ENCODE peak calls at places on chromosomes 11 and 22, in nine cellular contexts. D, C, V, M, U, Z, J, B and S are unnamed samples.

GRCh38 chr22:25928038-25928437 is 186.1 kb downstream of the MYO18B start:
- DNase-seq in D (no peak), C (no peak), V (no peak), M (no peak), U (peak), Z (no peak), J (no peak), B (no peak), S (no peak)

GRCh38 chr11:43681543-43681942 is 1.0 kb downstream of the HSD17B12 start:
- DNase-seq in D (peak), C (no peak), V (peak), M (peak), U (no peak), Z (no peak), J (no peak), B (no peak), S (no peak)

GRCh38 chr11:34659096-34659733 is 38.3 kb downstream of the EHF start:
- DNase-seq in D (no peak), C (no peak), V (no peak), M (no peak), U (no peak), Z (no peak), J (no peak), B (no peak), S (no peak)

GRCh38 chr11:118434553-118435232 is 1.6 kb upstream of the KMT2A start:
- DNase-seq in D (peak), C (no peak), V (no peak), M (peak), U (peak), Z (no peak), J (peak), B (peak), S (peak)

GRCh38 chr11:110858556-110858921 is 146.3 kb upstream of the ARHGAP20 start:
- DNase-seq in D (peak), C (no peak), V (no peak), M (peak), U (peak), Z (no peak), J (peak), B (no peak), S (no peak)

GRCh38 chr11:72430743-72431570 is 3.4 kb downstream of the CLPB start:
- DNase-seq in D (peak), C (peak), V (no peak), M (peak), U (peak), Z (no peak), J (no peak), B (peak), S (no peak)

GRCh38 chr11:70894566-70894965 is 357.8 kb downstream of the SHANK2 start:
- DNase-seq in D (no peak), C (no peak), V (no peak), M (no peak), U (no peak), Z (no peak), J (no peak), B (no peak), S (no peak)

GRCh38 chr22:50305393-50305657 is 2.1 kb downstream of the PLXNB2 start:
- DNase-seq in D (no peak), C (no peak), V (no peak), M (no peak), U (no peak), Z (no peak), J (no peak), B (no peak), S (no peak)

GRCh38 chr22:23912293-23912903 is 18.2 kb downstream of the MIF start:
- DNase-seq in D (no peak), C (no peak), V (no peak), M (no peak), U (peak), Z (no peak), J (no peak), B (no peak), S (no peak)

GRCh38 chr22:34976474-34976873 is 89.5 kb upstream of the ISX start:
- DNase-seq in D (no peak), C (no peak), V (no peak), M (no peak), U (no peak), Z (no peak), J (no peak), B (no peak), S (no peak)

GRCh38 chr11:128806496-128807261 is 60.4 kb downstream of the KCNJ1 start:
- DNase-seq in D (no peak), C (no peak), V (no peak), M (no peak), U (no peak), Z (no peak), J (no peak), B (no peak), S (no peak)

GRCh38 chr11:107856981-107857517 is 1.5 kb downstream of the SLC35F2 start:
- DNase-seq in D (peak), C (no peak), V (no peak), M (no peak), U (peak), Z (no peak), J (no peak), B (no peak), S (no peak)

GRCh38 chr22:32699686-32700085 is 101.8 kb upstream of the TIMP3 start:
- DNase-seq in D (no peak), C (no peak), V (no peak), M (no peak), U (no peak), Z (no peak), J (no peak), B (no peak), S (no peak)

GRCh38 chr11:112795896-112796686 is 165.1 kb upstream of the NCAM1 start:
- DNase-seq in D (no peak), C (no peak), V (no peak), M (no peak), U (no peak), Z (peak), J (peak), B (no peak), S (no peak)

GRCh38 chr11:129691154-129691553 is 124.5 kb upstream of the TMEM45B start:
- DNase-seq in D (no peak), C (no peak), V (no peak), M (no peak), U (no peak), Z (no peak), J (no peak), B (no peak), S (no peak)

GRCh38 chr11:20031155-20032001 is 128.9 kb downstream of the DBX1 start:
- DNase-seq in D (peak), C (peak), V (no peak), M (peak), U (no peak), Z (peak), J (no peak), B (peak), S (no peak)

GRCh38 chr11:72378704-72379383 is 55.5 kb downstream of the CLPB start:
- DNase-seq in D (peak), C (no peak), V (no peak), M (peak), U (no peak), Z (no peak), J (peak), B (no peak), S (peak)

GRCh38 chr11:58905141-58905715 is 34.1 kb upstream of the GLYATL1 start:
- DNase-seq in D (peak), C (no peak), V (no peak), M (peak), U (no peak), Z (no peak), J (peak), B (peak), S (no peak)

GRCh38 chr11:66080055-66080817 is 10.2 kb downstream of the PACS1 start:
- DNase-seq in D (peak), C (no peak), V (no peak), M (peak), U (peak), Z (no peak), J (peak), B (no peak), S (peak)
- H3K4me3 ChIP-seq in D (no peak), C (no peak), V (no peak), M (no peak), U (no peak), Z (no peak), J (no peak), B (no peak), S (no peak)

DNA sequence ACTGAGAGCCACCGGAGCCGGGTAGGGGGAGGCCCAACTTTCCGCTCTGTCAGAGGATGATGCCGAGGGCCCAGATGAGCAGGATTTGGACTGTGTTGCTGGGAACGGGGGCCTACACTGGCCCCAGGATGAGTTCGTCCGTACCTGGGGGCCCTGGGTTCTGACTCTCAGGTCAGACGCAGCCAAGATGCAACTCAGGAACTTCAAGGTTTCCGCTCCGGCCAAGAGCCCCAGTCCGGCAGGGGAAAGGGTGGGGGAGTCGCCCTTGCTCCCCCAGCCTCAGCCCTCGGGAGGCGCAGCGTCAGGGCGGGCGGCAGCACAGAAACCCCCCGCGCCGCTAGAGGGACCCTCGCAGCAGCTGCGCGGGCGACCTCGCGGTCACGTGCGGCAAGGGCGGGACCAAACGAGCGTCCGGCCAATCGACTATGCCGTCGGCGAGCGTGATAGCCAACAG is 241 bp upstream of the ARL2 start:
- DNase-seq in D (peak), C (peak), V (peak), M (peak), U (peak), Z (no peak), J (peak), B (peak), S (peak)
- TF ChIP-seq CTCF in D (no peak), C (no peak), V (no peak), M (no peak), U (no peak), Z (peak), J (no peak), B (peak), S (peak)

DNA sequence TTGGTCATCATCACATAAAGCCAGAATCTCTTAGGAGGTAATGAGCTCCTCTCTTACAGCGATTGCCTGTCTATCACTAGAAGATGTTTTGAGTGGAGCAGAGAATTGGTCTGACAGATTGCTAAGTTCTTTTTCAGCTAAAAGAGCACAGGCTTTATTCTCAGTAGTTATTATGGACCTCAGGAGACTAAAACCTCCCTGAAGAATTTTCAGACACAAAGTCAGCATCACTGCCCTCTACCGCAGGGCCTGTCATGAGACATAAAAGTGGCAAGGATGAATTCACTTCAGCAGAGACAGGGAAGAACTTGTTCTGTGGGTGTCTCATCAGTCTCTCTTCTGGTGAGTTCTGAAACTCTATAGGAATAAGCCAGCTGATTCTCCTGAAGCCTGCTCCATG is at the start of gene OR51I2:
- DNase-seq in D (no peak), C (no peak), V (no peak), M (no peak), U (no peak), Z (no peak), J (no peak), B (no peak), S (no peak)
- H3K4me3 ChIP-seq in D (no peak), C (no peak), V (no peak), M (no peak), U (no peak), Z (no peak), J (no peak), B (no peak), S (no peak)

GRCh38 chr11:57332694-57333440 is 2.8 kb downstream of the SSRP1 start:
- DNase-seq in D (no peak), C (no peak), V (no peak), M (no peak), U (no peak), Z (no peak), J (no peak), B (no peak), S (no peak)

GRCh38 chr11:57336111-57336666 is 497 bp upstream of the SSRP1 start:
- DNase-seq in D (no peak), C (no peak), V (no peak), M (no peak), U (no peak), Z (no peak), J (no peak), B (no peak), S (no peak)

GRCh38 chr11:57338152-57338551 is at the start of gene P2RX3:
- DNase-seq in D (no peak), C (no peak), V (no peak), M (no peak), U (no peak), Z (no peak), J (no peak), B (no peak), S (no peak)

GRCh38 chr11:57335023-57335342 is 709 bp downstream of the SSRP1 start:
- DNase-seq in D (no peak), C (no peak), V (no peak), M (no peak), U (no peak), Z (no peak), J (no peak), B (no peak), S (no peak)

GRCh38 chr11:57335343-57336110 is at the start of gene SSRP1:
- DNase-seq in D (peak), C (no peak), V (no peak), M (peak), U (peak), Z (no peak), J (peak), B (peak), S (peak)
- TF ChIP-seq CTCF in D (no peak), C (no peak), V (no peak), M (no peak), U (no peak), Z (no peak), J (no peak), B (peak), S (no peak)

DNA sequence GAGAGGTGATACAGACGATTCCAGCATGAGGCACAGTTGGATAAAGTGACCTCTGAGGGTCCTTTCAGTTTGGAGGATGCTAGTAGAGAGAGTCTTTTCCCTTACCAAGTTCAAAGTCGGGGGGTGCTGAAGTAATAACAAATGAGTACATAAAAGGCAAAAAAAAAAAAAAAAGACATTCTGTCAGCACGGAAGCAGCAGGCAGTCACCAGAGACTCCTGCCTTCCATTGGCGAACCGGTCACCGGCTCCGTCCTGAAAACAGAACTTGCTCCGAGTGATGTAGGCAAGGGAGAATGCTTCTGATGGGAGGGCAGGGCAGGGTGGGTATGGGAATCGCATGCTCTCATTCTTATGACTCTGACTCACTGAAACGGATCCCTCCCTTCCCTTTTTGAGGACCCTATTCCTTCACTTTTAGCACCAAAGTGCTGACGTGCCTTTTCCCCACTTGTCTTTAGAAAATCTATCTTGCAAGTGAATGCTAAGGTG is 65.9 kb downstream of the PRR5L start:
- DNase-seq in D (peak), C (peak), V (no peak), M (peak), U (no peak), Z (peak), J (no peak), B (peak), S (no peak)
- H3K4me3 ChIP-seq in D (peak), C (peak), V (peak), M (peak), U (no peak), Z (no peak), J (no peak), B (no peak), S (no peak)

GRCh38 chr11:102179366-102179765 is 69.1 kb downstream of the YAP1 start:
- DNase-seq in D (no peak), C (no peak), V (no peak), M (no peak), U (no peak), Z (no peak), J (no peak), B (no peak), S (no peak)
- TF ChIP-seq CTCF in D (no peak), C (no peak), V (no peak), M (no peak), U (no peak), Z (no peak), J (no peak), B (no peak), S (no peak)

GRCh38 chr11:1076061-1076665 is 1.5 kb downstream of the MUC2 start:
- DNase-seq in D (no peak), C (no peak), V (no peak), M (no peak), U (no peak), Z (no peak), J (no peak), B (no peak), S (no peak)

GRCh38 chr11:1078191-1078601 is 3.5 kb downstream of the MUC2 start:
- DNase-seq in D (no peak), C (no peak), V (no peak), M (no peak), U (no peak), Z (no peak), J (peak), B (peak), S (no peak)

GRCh38 chr11:1075341-1075911 is 752 bp downstream of the MUC2 start:
- DNase-seq in D (no peak), C (no peak), V (no peak), M (no peak), U (no peak), Z (no peak), J (peak), B (no peak), S (no peak)

GRCh38 chr11:1077417-1078119 is 2.9 kb downstream of the MUC2 start:
- DNase-seq in D (no peak), C (no peak), V (no peak), M (no peak), U (no peak), Z (no peak), J (no peak), B (no peak), S (no peak)

GRCh38 chr11:1077033-1077416 is 2.4 kb downstream of the MUC2 start:
- DNase-seq in D (no peak), C (no peak), V (no peak), M (no peak), U (no peak), Z (no peak), J (peak), B (no peak), S (no peak)
- H3K4me3 ChIP-seq in D (no peak), C (no peak), V (no peak), M (no peak), U (no peak), Z (no peak), J (no peak), B (no peak), S (no peak)

GRCh38 chr11:94169930-94170329 is 41.3 kb downstream of the PANX1 start:
- DNase-seq in D (no peak), C (no peak), V (no peak), M (no peak), U (no peak), Z (no peak), J (no peak), B (no peak), S (no peak)

GRCh38 chr11:94169516-94169915 is 40.9 kb downstream of the PANX1 start:
- DNase-seq in D (no peak), C (no peak), V (no peak), M (no peak), U (no peak), Z (no peak), J (no peak), B (no peak), S (no peak)

GRCh38 chr11:94168882-94169281 is 40.2 kb downstream of the PANX1 start:
- DNase-seq in D (no peak), C (no peak), V (no peak), M (no peak), U (no peak), Z (no peak), J (no peak), B (no peak), S (no peak)

GRCh38 chr11:94170953-94171352 is 42.3 kb downstream of the PANX1 start:
- DNase-seq in D (no peak), C (no peak), V (no peak), M (no peak), U (no peak), Z (no peak), J (no peak), B (no peak), S (no peak)

GRCh38 chr11:94171693-94172440 is 43.2 kb downstream of the PANX1 start:
- DNase-seq in D (peak), C (no peak), V (no peak), M (no peak), U (no peak), Z (no peak), J (no peak), B (peak), S (no peak)
- TF ChIP-seq CTCF in D (peak), C (peak), V (peak), M (peak), U (no peak), Z (peak), J (peak), B (peak), S (peak)

GRCh38 chr11:18013790-18014507 is 1.1 kb upstream of the SERGEF start:
- DNase-seq in D (peak), C (no peak), V (no peak), M (peak), U (no peak), Z (no peak), J (no peak), B (peak), S (no peak)
- H3K4me3 ChIP-seq in D (peak), C (peak), V (peak), M (peak), U (peak), Z (peak), J (peak), B (peak), S (peak)